ENCODE peak calls at places on chromosome 1, in ten cellular contexts. P, E, J, A, F, R, V, S, D and W are unnamed samples.

GRCh38 chr1:33867684-33868083 is 3.8 kb downstream of the HMGB4 start:
- DNase-seq in P (no peak), E (no peak), J (no peak), A (no peak), F (no peak), R (no peak), V (no peak), S (no peak), D (no peak), W (no peak)

GRCh38 chr1:201559679-201560162 is 20.8 kb downstream of the NAV1 start:
- DNase-seq in P (peak), E (peak), J (peak), A (peak), F (peak), R (peak), V (peak), S (peak), D (peak), W (peak)

GRCh38 chr1:22694172-22694571 is 16.5 kb upstream of the EPHB2 start:
- DNase-seq in P (no peak), E (no peak), J (no peak), A (no peak), F (no peak), R (no peak), V (no peak), S (no peak), D (no peak), W (no peak)

GRCh38 chr1:162561616-162562451 is at the start of gene UAP1:
- DNase-seq in P (peak), E (no peak), J (no peak), A (no peak), F (no peak), R (peak), V (peak), S (peak), D (no peak), W (no peak)

GRCh38 chr1:1894354-1895049 is 3.6 kb upstream of the GNB1 start:
- DNase-seq in P (no peak), E (peak), J (peak), A (no peak), F (no peak), R (no peak), V (no peak), S (no peak), D (no peak), W (no peak)

GRCh38 chr1:2914702-2915101 is 106.6 kb upstream of the ACTRT2 start:
- DNase-seq in P (no peak), E (no peak), J (no peak), A (no peak), F (no peak), R (no peak), V (no peak), S (no peak), D (no peak), W (no peak)

GRCh38 chr1:33180226-33181037 is 1.4 kb downstream of the TRIM62 start:
- DNase-seq in P (peak), E (peak), J (peak), A (no peak), F (peak), R (peak), V (peak), S (peak), D (peak), W (peak)

GRCh38 chr1:238113222-238113621 is 222.5 kb upstream of the ZP4 start:
- DNase-seq in P (no peak), E (no peak), J (no peak), A (no peak), F (no peak), R (no peak), V (no peak), S (no peak), D (no peak), W (no peak)

GRCh38 chr1:207755846-207756692 is 4.2 kb downstream of the CD46 start:
- DNase-seq in P (no peak), E (no peak), J (no peak), A (no peak), F (no peak), R (no peak), V (no peak), S (no peak), D (no peak), W (no peak)

GRCh38 chr1:90114521-90115141 is 119.7 kb downstream of the ZNF326 start:
- DNase-seq in P (peak), E (no peak), J (no peak), A (no peak), F (peak), R (peak), V (peak), S (peak), D (peak), W (no peak)

GRCh38 chr1:61709908-61710289 is 15.0 kb downstream of the TM2D1 start:
- DNase-seq in P (no peak), E (no peak), J (no peak), A (no peak), F (no peak), R (no peak), V (no peak), S (no peak), D (no peak), W (no peak)

GRCh38 chr1:27519341-27520258 is 29.6 kb upstream of the WASF2 start:
- DNase-seq in P (no peak), E (peak), J (peak), A (no peak), F (no peak), R (no peak), V (no peak), S (no peak), D (no peak), W (no peak)

GRCh38 chr1:158333405-158334145 is 2.2 kb upstream of the CD1B start:
- DNase-seq in P (no peak), E (no peak), J (no peak), A (no peak), F (no peak), R (no peak), V (no peak), S (no peak), D (no peak), W (no peak)

GRCh38 chr1:94646786-94647555 is 105.4 kb upstream of the F3 start:
- DNase-seq in P (peak), E (no peak), J (no peak), A (no peak), F (peak), R (no peak), V (peak), S (peak), D (no peak), W (no peak)

GRCh38 chr1:166350490-166350889 is 183.7 kb upstream of the FAM78B start:
- DNase-seq in P (no peak), E (no peak), J (no peak), A (no peak), F (no peak), R (no peak), V (no peak), S (no peak), D (no peak), W (no peak)

GRCh38 chr1:43653893-43654292 is 3.9 kb downstream of the KDM4A start:
- DNase-seq in P (peak), E (no peak), J (no peak), A (no peak), F (no peak), R (peak), V (no peak), S (peak), D (peak), W (no peak)

GRCh38 chr1:43651188-43651587 is 1.2 kb downstream of the KDM4A start:
- DNase-seq in P (no peak), E (no peak), J (no peak), A (no peak), F (no peak), R (no peak), V (no peak), S (no peak), D (no peak), W (no peak)

GRCh38 chr1:43651922-43652321 is 2.0 kb downstream of the KDM4A start:
- DNase-seq in P (no peak), E (no peak), J (no peak), A (no peak), F (no peak), R (peak), V (no peak), S (no peak), D (no peak), W (no peak)

GRCh38 chr1:43655953-43656352 is 6.0 kb downstream of the KDM4A start:
- DNase-seq in P (no peak), E (no peak), J (no peak), A (no peak), F (no peak), R (no peak), V (no peak), S (no peak), D (no peak), W (no peak)

GRCh38 chr1:43653339-43653738 is 3.4 kb downstream of the KDM4A start:
- DNase-seq in P (peak), E (no peak), J (no peak), A (no peak), F (peak), R (peak), V (peak), S (peak), D (peak), W (no peak)
- TF ChIP-seq CTCF in P (peak), E (no peak), J (no peak), A (no peak), F (peak), R (peak), V (peak), S (peak), D (peak), W (no peak)

GRCh38 chr1:14149431-14149830 is 449.1 kb upstream of the KAZN start:
- DNase-seq in P (no peak), E (no peak), J (no peak), A (no peak), F (no peak), R (no peak), V (no peak), S (no peak), D (no peak), W (no peak)
- TF ChIP-seq CTCF in P (peak), E (no peak), J (no peak), A (no peak), F (no peak), R (no peak), V (no peak), S (no peak), D (no peak), W (no peak)

DNA sequence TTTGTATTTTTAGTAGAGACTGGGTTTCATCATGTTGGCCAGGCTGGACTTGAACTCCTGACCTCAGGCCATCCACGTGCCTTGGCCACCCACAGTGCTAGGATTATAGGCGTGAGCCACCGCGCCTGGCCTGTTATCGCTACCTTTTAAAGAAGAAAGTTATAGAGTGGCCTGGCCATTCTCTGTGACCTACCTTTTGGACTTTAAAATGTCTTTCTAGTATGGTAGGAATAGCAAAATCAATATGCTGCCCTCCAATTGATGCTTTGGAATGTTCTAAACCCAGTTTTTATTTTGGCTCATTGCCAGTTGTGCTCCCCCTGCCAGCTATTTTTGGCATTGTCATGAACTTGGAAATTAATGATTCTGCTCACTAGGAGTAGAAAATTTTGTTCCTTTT is 19.9 kb downstream of the HIPK1 start:
- DNase-seq in P (no peak), E (no peak), J (no peak), A (no peak), F (no peak), R (no peak), V (no peak), S (no peak), D (no peak), W (no peak)
- TF ChIP-seq CTCF in P (peak), E (peak), J (no peak), A (no peak), F (peak), R (no peak), V (peak), S (peak), D (peak), W (peak)

GRCh38 chr1:213131851-213132655 is 81.0 kb downstream of the RPS6KC1 start:
- DNase-seq in P (peak), E (no peak), J (no peak), A (no peak), F (no peak), R (no peak), V (no peak), S (no peak), D (no peak), W (no peak)
- TF ChIP-seq CTCF in P (no peak), E (no peak), J (no peak), A (no peak), F (no peak), R (no peak), V (peak), S (peak), D (no peak), W (no peak)

GRCh38 chr1:211632117-211632807 is 43.2 kb downstream of the NEK2 start:
- DNase-seq in P (no peak), E (peak), J (no peak), A (no peak), F (no peak), R (peak), V (no peak), S (peak), D (no peak), W (no peak)

GRCh38 chr1:211628446-211628845 is 47.0 kb downstream of the NEK2 start:
- DNase-seq in P (no peak), E (no peak), J (no peak), A (no peak), F (no peak), R (no peak), V (no peak), S (no peak), D (no peak), W (no peak)

GRCh38 chr1:211631168-211631567 is 44.3 kb downstream of the NEK2 start:
- DNase-seq in P (no peak), E (no peak), J (no peak), A (no peak), F (no peak), R (no peak), V (no peak), S (no peak), D (no peak), W (no peak)

GRCh38 chr1:211632808-211633522 is 42.5 kb downstream of the NEK2 start:
- DNase-seq in P (peak), E (peak), J (peak), A (no peak), F (peak), R (no peak), V (no peak), S (peak), D (peak), W (no peak)

DNA sequence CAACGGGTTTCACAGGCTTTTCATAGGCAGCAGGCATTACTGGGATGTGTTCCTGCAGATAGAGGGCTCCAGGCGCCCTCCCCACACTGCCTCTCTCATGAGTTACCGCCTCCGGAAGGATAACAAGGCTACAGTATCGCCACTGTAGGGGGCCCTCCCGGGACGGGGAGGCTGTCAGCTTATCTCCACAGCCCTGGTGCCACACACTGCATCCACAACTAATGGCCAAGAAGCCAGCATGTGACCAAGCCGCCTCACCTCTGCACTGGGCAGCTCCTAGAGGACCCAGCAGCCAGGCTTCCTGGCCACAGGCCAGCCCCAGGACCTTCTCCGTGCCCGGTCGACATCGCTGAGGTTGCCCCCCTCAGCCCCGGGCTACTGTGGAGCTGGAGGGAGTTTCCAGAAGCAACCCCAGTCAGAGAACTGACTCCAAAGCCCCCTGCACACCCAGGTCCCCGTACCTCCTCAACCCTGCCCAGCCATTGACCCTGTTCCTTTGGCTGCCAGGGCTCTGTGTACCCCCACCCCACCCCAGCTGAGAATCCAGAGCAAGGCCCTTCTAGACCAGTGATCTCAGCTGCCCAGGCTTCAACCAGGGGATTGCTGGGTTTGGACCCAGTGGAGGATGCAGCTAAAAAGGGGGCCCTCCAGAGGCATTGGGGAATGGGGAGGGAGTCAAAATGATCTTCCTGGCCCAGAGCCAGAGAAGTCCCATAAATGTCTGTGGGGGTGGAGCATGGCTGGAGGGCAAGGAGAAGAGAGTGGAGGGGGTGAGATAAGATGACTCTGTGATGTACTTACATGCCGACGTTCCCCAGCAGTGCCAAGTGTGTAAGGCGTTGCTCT is 45.0 kb downstream of the NEK2 start:
- DNase-seq in P (peak), E (no peak), J (peak), A (no peak), F (no peak), R (no peak), V (no peak), S (peak), D (peak), W (no peak)
- TF ChIP-seq CTCF in P (peak), E (no peak), J (no peak), A (no peak), F (no peak), R (no peak), V (no peak), S (peak), D (peak), W (no peak)

GRCh38 chr1:115973154-115973553 is 3.2 kb upstream of the SLC22A15 start:
- DNase-seq in P (no peak), E (no peak), J (no peak), A (no peak), F (no peak), R (no peak), V (no peak), S (no peak), D (no peak), W (no peak)
- TF ChIP-seq CTCF in P (no peak), E (no peak), J (no peak), A (no peak), F (no peak), R (no peak), V (no peak), S (no peak), D (no peak), W (no peak)

GRCh38 chr1:174825127-174825526 is 174.6 kb upstream of the CACYBP start:
- DNase-seq in P (no peak), E (no peak), J (no peak), A (no peak), F (no peak), R (no peak), V (no peak), S (no peak), D (no peak), W (no peak)

GRCh38 chr1:174830019-174830418 is 169.7 kb upstream of the CACYBP start:
- DNase-seq in P (no peak), E (no peak), J (no peak), A (no peak), F (no peak), R (no peak), V (no peak), S (no peak), D (no peak), W (no peak)

GRCh38 chr1:174828264-174828663 is 171.5 kb upstream of the CACYBP start:
- DNase-seq in P (no peak), E (no peak), J (no peak), A (no peak), F (no peak), R (no peak), V (no peak), S (no peak), D (no peak), W (no peak)
- TF ChIP-seq CTCF in P (no peak), E (no peak), J (no peak), A (no peak), F (no peak), R (no peak), V (no peak), S (no peak), D (no peak), W (no peak)

DNA sequence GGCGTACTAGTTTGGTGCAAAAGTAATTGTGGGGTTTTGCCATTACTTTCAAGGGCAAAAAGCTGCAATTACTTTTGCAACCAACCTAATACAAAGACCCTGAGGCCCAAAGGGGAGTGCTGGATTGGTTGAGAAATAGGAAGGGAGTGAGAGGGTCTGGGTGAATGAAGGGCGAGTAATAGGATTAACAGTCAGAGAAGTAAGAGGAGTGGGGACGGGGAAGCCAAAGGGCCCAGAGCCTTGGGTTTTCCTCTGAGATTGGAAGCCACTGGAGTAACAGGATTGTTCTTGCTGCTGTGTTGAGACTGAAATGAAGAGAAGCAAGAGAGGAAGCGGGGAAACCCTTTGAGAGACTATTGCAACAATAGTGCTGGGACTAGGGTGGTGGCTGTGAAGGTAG is 19.0 kb upstream of the PRELP start:
- DNase-seq in P (no peak), E (no peak), J (no peak), A (no peak), F (no peak), R (no peak), V (no peak), S (no peak), D (no peak), W (no peak)
- TF ChIP-seq CTCF in P (no peak), E (no peak), J (no peak), A (no peak), F (no peak), R (no peak), V (no peak), S (no peak), D (no peak), W (no peak)